ENCODE peak calls at places on chromosomes 4 and X, in six cellular contexts. K is lung, D is HFF-Myc, M is endothelial cell, R is omental fat pad, A is brain microvascular endothelial cell. C is an unnamed sample.

GRCh38 chr4:152594981-152595916 is 59.4 kb upstream of the FBXW7 start:
- DNase-seq in K (no peak), D (no peak), M (no peak), R (no peak), A (no peak), C (no peak)

GRCh38 chrX:93422693-93423092 is 250.7 kb downstream of the NAP1L3 start:
- DNase-seq in K (no peak), D (no peak), M (peak), R (no peak), A (no peak), C (peak)

GRCh38 chr4:95701500-95701899 is 138.4 kb upstream of the PDHA2 start:
- DNase-seq in K (no peak), D (no peak), M (no peak), R (no peak), A (peak), C (peak)

GRCh38 chrX:25015486-25016360 is at the start of gene ARX:
- DNase-seq in K (no peak), D (no peak), M (peak), R (no peak), A (no peak), C (no peak)

GRCh38 chr4:15117270-15117946 is 115.1 kb downstream of the CPEB2 start:
- DNase-seq in K (no peak), D (no peak), M (no peak), R (no peak), A (no peak), C (no peak)

GRCh38 chrX:48897157-48897620 is 379 bp downstream of the TIMM17B start:
- DNase-seq in K (peak), D (no peak), M (peak), R (peak), A (peak), C (peak)

GRCh38 chrX:138756234-138756633 is 44.7 kb upstream of the FGF13 start:
- DNase-seq in K (no peak), D (no peak), M (peak), R (no peak), A (peak), C (peak)

GRCh38 chr4:142846105-142846728 is at the start of gene INPP4B:
- DNase-seq in K (no peak), D (no peak), M (peak), R (no peak), A (peak), C (peak)

GRCh38 chr4:53313510-53313909 is 52.4 kb downstream of the SCFD2 start:
- DNase-seq in K (no peak), D (no peak), M (peak), R (no peak), A (peak), C (peak)

GRCh38 chr4:152590179-152591031 is 54.5 kb upstream of the FBXW7 start:
- DNase-seq in K (no peak), D (peak), M (no peak), R (no peak), A (peak), C (peak)

GRCh38 chr4:112327950-112328349 is 30.8 kb downstream of the ALPK1 start:
- DNase-seq in K (no peak), D (peak), M (no peak), R (no peak), A (peak), C (peak)

GRCh38 chr4:1031956-1032795 is 20.8 kb downstream of the FGFRL1 start:
- DNase-seq in K (no peak), D (no peak), M (no peak), R (no peak), A (no peak), C (no peak)

GRCh38 chr4:186727149-186727976 is 3.7 kb upstream of the FAT1 start:
- DNase-seq in K (no peak), D (no peak), M (no peak), R (no peak), A (peak), C (peak)

GRCh38 chr4:119136541-119136940 is 909 bp downstream of the MYOZ2 start:
- DNase-seq in K (no peak), D (no peak), M (no peak), R (no peak), A (no peak), C (peak)

GRCh38 chrX:31213941-31214340 is 142.1 kb upstream of the FTHL17 start:
- DNase-seq in K (no peak), D (no peak), M (peak), R (no peak), A (no peak), C (peak)

GRCh38 chr4:150176559-150176958 is 98.3 kb downstream of the DCLK2 start:
- DNase-seq in K (no peak), D (peak), M (no peak), R (no peak), A (no peak), C (peak)

GRCh38 chr4:141275834-141276233 is 55.1 kb downstream of the ZNF330 start:
- DNase-seq in K (no peak), D (peak), M (peak), R (no peak), A (peak), C (peak)

GRCh38 chr4:79413486-79413885 is 5.5 kb upstream of the GK2 start:
- DNase-seq in K (no peak), D (no peak), M (no peak), R (no peak), A (no peak), C (no peak)

GRCh38 chr4:155758500-155759371 is at the start of gene GUCY1B1:
- DNase-seq in K (peak), D (peak), M (peak), R (peak), A (peak), C (peak)
- TF ChIP-seq CTCF in K (no peak), D (no peak), M (no peak), R (no peak), A (peak), C (peak)

GRCh38 chr4:110953898-110954297 is 331.0 kb upstream of the PITX2 start:
- DNase-seq in K (no peak), D (no peak), M (no peak), R (no peak), A (no peak), C (no peak)
- TF ChIP-seq CTCF in K (no peak), D (no peak), M (no peak), R (no peak), A (no peak), C (no peak)

DNA sequence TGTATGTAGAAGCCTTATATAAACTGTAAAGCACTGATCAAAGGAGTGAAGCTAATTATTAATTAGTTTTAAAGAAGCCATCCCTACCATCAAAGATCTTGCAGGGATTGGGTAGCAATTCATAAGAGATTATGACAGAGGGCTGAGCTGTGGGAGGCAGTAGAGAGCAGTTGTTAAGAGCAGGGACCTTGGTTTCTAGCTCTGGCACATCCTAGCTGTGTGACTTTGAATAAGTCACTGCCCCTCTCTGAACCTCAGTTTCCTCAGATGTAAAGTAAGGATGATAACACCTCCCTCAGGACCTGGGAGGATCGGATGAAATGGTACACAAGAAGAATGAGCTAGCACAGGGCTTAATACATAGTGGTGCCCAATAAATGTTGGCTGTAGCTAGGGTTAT is 45.4 kb downstream of the APLN start:
- DNase-seq in K (no peak), D (no peak), M (no peak), R (no peak), A (no peak), C (no peak)
- TF ChIP-seq CTCF in K (no peak), D (no peak), M (no peak), R (no peak), A (peak), C (no peak)

DNA sequence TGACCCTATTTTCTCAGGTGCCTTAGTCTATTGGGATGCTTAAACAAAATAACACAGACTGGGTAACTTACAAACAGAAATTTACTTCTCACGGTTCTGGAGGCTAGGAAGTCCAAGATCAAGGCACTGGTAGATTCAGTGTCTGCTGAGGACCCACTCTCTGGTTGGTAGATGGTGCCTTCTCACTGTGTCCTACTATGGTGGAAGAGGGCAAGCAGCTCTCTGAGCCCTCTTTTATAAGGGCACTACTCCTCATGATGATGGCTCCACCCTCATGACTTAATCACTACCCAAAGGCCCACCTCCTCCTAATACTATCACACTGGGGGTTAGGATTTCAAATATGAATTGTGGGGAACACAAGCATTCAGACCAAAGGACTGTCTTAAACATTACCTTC is 11.8 kb downstream of the SMIM14 start:
- DNase-seq in K (no peak), D (no peak), M (no peak), R (no peak), A (no peak), C (no peak)
- TF ChIP-seq CTCF in K (no peak), D (no peak), M (no peak), R (no peak), A (no peak), C (no peak)

GRCh38 chr4:184474261-184475095 is at the start of gene IRF2:
- DNase-seq in K (peak), D (peak), M (peak), R (peak), A (peak), C (peak)
- TF ChIP-seq CTCF in K (no peak), D (no peak), M (no peak), R (no peak), A (no peak), C (no peak)

DNA sequence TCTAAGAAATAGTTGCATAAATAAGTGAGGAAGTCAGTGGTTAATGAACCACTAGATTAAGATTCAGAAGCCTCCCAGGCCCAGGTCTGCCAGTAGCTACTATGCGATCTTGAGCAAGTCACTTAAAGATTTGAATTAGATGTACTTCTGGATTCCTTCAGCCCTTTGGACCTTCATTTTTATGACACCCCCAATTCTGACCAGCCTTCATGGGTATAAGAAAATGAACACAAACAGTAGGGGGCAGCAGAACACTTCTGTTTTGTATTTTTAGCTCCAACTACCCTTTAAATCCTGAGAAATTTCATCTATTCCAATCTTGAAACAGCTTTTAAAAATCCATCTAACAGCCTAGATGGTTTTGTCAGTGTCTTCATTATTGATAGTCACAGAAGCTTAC is 19.0 kb downstream of the TMEM47 start:
- DNase-seq in K (no peak), D (no peak), M (peak), R (no peak), A (no peak), C (peak)
- TF ChIP-seq CTCF in K (no peak), D (peak), M (peak), R (no peak), A (peak), C (peak)

C was measured in MCF 10A.